ENCODE peak calls at places on chromosome 12, in nine cellular contexts. One of them, this sample, is unnamed.

GRCh38 chr12:13101854-13102375 is 1.6 kb downstream of the GSG1 start:
- DNase-seq in testis: no peak
- DNase-seq in dorsolateral prefrontal cortex: no peak
- DNase-seq in ovary: no peak
- DNase-seq in adrenal gland: no peak
- DNase-seq in osteoblast: peak
- DNase-seq in A549: peak
- DNase-seq in thyroid gland: peak
- DNase-seq in CD8-positive, alpha-beta T cell: peak
- DNase-seq in this sample: peak

GRCh38 chr12:84701966-84702365 is 210.6 kb downstream of the SLC6A15 start:
- DNase-seq in ovary: no peak
- DNase-seq in thyroid gland: no peak
- DNase-seq in osteoblast: no peak
- DNase-seq in adrenal gland: no peak
- DNase-seq in dorsolateral prefrontal cortex: no peak
- DNase-seq in A549: no peak
- DNase-seq in testis: no peak
- DNase-seq in CD8-positive, alpha-beta T cell: no peak
- DNase-seq in this sample: no peak

GRCh38 chr12:6768385-6769002 is 2.3 kb downstream of the PTMS start:
- DNase-seq in thyroid gland: no peak
- DNase-seq in A549: no peak
- DNase-seq in ovary: no peak
- DNase-seq in testis: no peak
- DNase-seq in adrenal gland: no peak
- DNase-seq in osteoblast: peak
- DNase-seq in dorsolateral prefrontal cortex: no peak
- DNase-seq in CD8-positive, alpha-beta T cell: no peak
- DNase-seq in this sample: no peak

GRCh38 chr12:6828671-6829531 is 694 bp downstream of the P3H3 start:
- DNase-seq in testis: peak
- DNase-seq in ovary: peak
- DNase-seq in dorsolateral prefrontal cortex: peak
- DNase-seq in A549: peak
- DNase-seq in thyroid gland: peak
- DNase-seq in adrenal gland: peak
- DNase-seq in CD8-positive, alpha-beta T cell: peak
- DNase-seq in osteoblast: peak
- DNase-seq in this sample: peak

GRCh38 chr12:45615268-45615667 is 114.2 kb upstream of the ARID2 start:
- DNase-seq in thyroid gland: no peak
- DNase-seq in A549: peak
- DNase-seq in testis: no peak
- DNase-seq in adrenal gland: no peak
- DNase-seq in CD8-positive, alpha-beta T cell: no peak
- DNase-seq in ovary: no peak
- DNase-seq in dorsolateral prefrontal cortex: no peak
- DNase-seq in osteoblast: peak
- DNase-seq in this sample: no peak

GRCh38 chr12:63820427-63820826 is 24.1 kb upstream of the SRGAP1 start:
- DNase-seq in osteoblast: no peak
- DNase-seq in thyroid gland: no peak
- DNase-seq in dorsolateral prefrontal cortex: no peak
- DNase-seq in testis: no peak
- DNase-seq in ovary: no peak
- DNase-seq in adrenal gland: no peak
- DNase-seq in CD8-positive, alpha-beta T cell: no peak
- DNase-seq in A549: no peak
- DNase-seq in this sample: no peak

GRCh38 chr12:131096681-131097181 is 143.0 kb downstream of the ADGRD1 start:
- DNase-seq in ovary: peak
- DNase-seq in osteoblast: peak
- DNase-seq in testis: no peak
- DNase-seq in thyroid gland: no peak
- DNase-seq in adrenal gland: peak
- DNase-seq in dorsolateral prefrontal cortex: peak
- DNase-seq in A549: no peak
- DNase-seq in CD8-positive, alpha-beta T cell: no peak
- DNase-seq in this sample: no peak

GRCh38 chr12:117816-118345 is 51.3 kb downstream of the IQSEC3 start:
- DNase-seq in thyroid gland: no peak
- DNase-seq in adrenal gland: no peak
- DNase-seq in ovary: peak
- DNase-seq in osteoblast: no peak
- DNase-seq in dorsolateral prefrontal cortex: no peak
- DNase-seq in A549: no peak
- DNase-seq in testis: no peak
- DNase-seq in CD8-positive, alpha-beta T cell: no peak
- DNase-seq in this sample: no peak

GRCh38 chr12:124863409-124864325 is at the start of gene SCARB1:
- DNase-seq in dorsolateral prefrontal cortex: peak
- DNase-seq in thyroid gland: peak
- DNase-seq in A549: peak
- DNase-seq in adrenal gland: peak
- DNase-seq in osteoblast: peak
- DNase-seq in testis: peak
- DNase-seq in ovary: peak
- DNase-seq in CD8-positive, alpha-beta T cell: peak
- DNase-seq in this sample: peak

GRCh38 chr12:116712458-116713303 is 25.2 kb downstream of the SPRING1 start:
- DNase-seq in dorsolateral prefrontal cortex: no peak
- DNase-seq in A549: no peak
- DNase-seq in testis: no peak
- DNase-seq in adrenal gland: peak
- DNase-seq in thyroid gland: no peak
- DNase-seq in osteoblast: no peak
- DNase-seq in ovary: no peak
- DNase-seq in CD8-positive, alpha-beta T cell: no peak
- DNase-seq in this sample: no peak

GRCh38 chr12:108977360-108977759 is 43.5 kb downstream of the SVOP start:
- DNase-seq in A549: no peak
- DNase-seq in thyroid gland: no peak
- DNase-seq in osteoblast: no peak
- DNase-seq in dorsolateral prefrontal cortex: no peak
- DNase-seq in ovary: no peak
- DNase-seq in adrenal gland: no peak
- DNase-seq in CD8-positive, alpha-beta T cell: no peak
- DNase-seq in testis: no peak
- DNase-seq in this sample: no peak

GRCh38 chr12:111467092-111467861 is 61.6 kb downstream of the SH2B3 start:
- DNase-seq in CD8-positive, alpha-beta T cell: no peak
- DNase-seq in ovary: no peak
- DNase-seq in A549: peak
- DNase-seq in adrenal gland: no peak
- DNase-seq in thyroid gland: no peak
- DNase-seq in osteoblast: no peak
- DNase-seq in dorsolateral prefrontal cortex: no peak
- DNase-seq in testis: no peak
- DNase-seq in this sample: no peak

GRCh38 chr12:48998497-48999353 is 450 bp downstream of the DDN start:
- DNase-seq in thyroid gland: no peak
- DNase-seq in dorsolateral prefrontal cortex: no peak
- DNase-seq in CD8-positive, alpha-beta T cell: no peak
- DNase-seq in testis: no peak
- DNase-seq in ovary: no peak
- DNase-seq in adrenal gland: no peak
- DNase-seq in A549: peak
- DNase-seq in osteoblast: peak
- DNase-seq in this sample: peak

GRCh38 chr12:92363295-92364146 is 217.9 kb upstream of the BTG1 start:
- DNase-seq in A549: no peak
- DNase-seq in osteoblast: no peak
- DNase-seq in testis: peak
- DNase-seq in CD8-positive, alpha-beta T cell: peak
- DNase-seq in dorsolateral prefrontal cortex: no peak
- DNase-seq in thyroid gland: no peak
- DNase-seq in adrenal gland: peak
- DNase-seq in ovary: peak
- DNase-seq in this sample: peak

GRCh38 chr12:43835656-43836454 is at the start of gene TMEM117:
- DNase-seq in adrenal gland: peak
- DNase-seq in dorsolateral prefrontal cortex: peak
- DNase-seq in testis: peak
- DNase-seq in CD8-positive, alpha-beta T cell: peak
- DNase-seq in A549: peak
- DNase-seq in osteoblast: peak
- DNase-seq in thyroid gland: peak
- DNase-seq in ovary: peak
- DNase-seq in this sample: peak

GRCh38 chr12:119179335-119180021 is 747 bp downstream of the HSPB8 start:
- DNase-seq in adrenal gland: peak
- DNase-seq in ovary: no peak
- DNase-seq in testis: peak
- DNase-seq in osteoblast: no peak
- DNase-seq in dorsolateral prefrontal cortex: no peak
- DNase-seq in CD8-positive, alpha-beta T cell: no peak
- DNase-seq in A549: peak
- DNase-seq in thyroid gland: peak
- DNase-seq in this sample: peak

GRCh38 chr12:123120452-123121166 is 30.3 kb downstream of the PITPNM2 start:
- DNase-seq in thyroid gland: no peak
- DNase-seq in adrenal gland: no peak
- DNase-seq in ovary: peak
- DNase-seq in osteoblast: no peak
- DNase-seq in CD8-positive, alpha-beta T cell: peak
- DNase-seq in A549: no peak
- DNase-seq in testis: peak
- DNase-seq in dorsolateral prefrontal cortex: no peak
- DNase-seq in this sample: no peak

GRCh38 chr12:72269491-72269890 is 2.7 kb upstream of the TRHDE start:
- DNase-seq in A549: no peak
- DNase-seq in testis: no peak
- DNase-seq in osteoblast: no peak
- DNase-seq in CD8-positive, alpha-beta T cell: no peak
- DNase-seq in ovary: no peak
- DNase-seq in dorsolateral prefrontal cortex: no peak
- DNase-seq in adrenal gland: no peak
- DNase-seq in thyroid gland: no peak
- DNase-seq in this sample: no peak

GRCh38 chr12:52608161-52608560 is 6.9 kb upstream of the KRT72 start:
- DNase-seq in ovary: no peak
- DNase-seq in osteoblast: no peak
- DNase-seq in dorsolateral prefrontal cortex: no peak
- DNase-seq in A549: no peak
- DNase-seq in adrenal gland: peak
- DNase-seq in thyroid gland: no peak
- DNase-seq in CD8-positive, alpha-beta T cell: no peak
- DNase-seq in testis: no peak
- DNase-seq in this sample: no peak

GRCh38 chr12:14257303-14257733 is 108.2 kb upstream of the ATF7IP start:
- DNase-seq in A549: no peak
- DNase-seq in thyroid gland: no peak
- DNase-seq in dorsolateral prefrontal cortex: peak
- DNase-seq in testis: no peak
- DNase-seq in CD8-positive, alpha-beta T cell: no peak
- DNase-seq in adrenal gland: no peak
- DNase-seq in osteoblast: no peak
- DNase-seq in ovary: peak
- DNase-seq in this sample: no peak
- H3K4me3 ChIP-seq in A549: no peak
- H3K4me3 ChIP-seq in thyroid gland: no peak
- H3K4me3 ChIP-seq in dorsolateral prefrontal cortex: peak
- H3K4me3 ChIP-seq in testis: no peak
- H3K4me3 ChIP-seq in CD8-positive, alpha-beta T cell: peak
- H3K4me3 ChIP-seq in adrenal gland: no peak
- H3K4me3 ChIP-seq in osteoblast: peak
- H3K4me3 ChIP-seq in ovary: peak
- H3K4me3 ChIP-seq in this sample: no peak

DNA sequence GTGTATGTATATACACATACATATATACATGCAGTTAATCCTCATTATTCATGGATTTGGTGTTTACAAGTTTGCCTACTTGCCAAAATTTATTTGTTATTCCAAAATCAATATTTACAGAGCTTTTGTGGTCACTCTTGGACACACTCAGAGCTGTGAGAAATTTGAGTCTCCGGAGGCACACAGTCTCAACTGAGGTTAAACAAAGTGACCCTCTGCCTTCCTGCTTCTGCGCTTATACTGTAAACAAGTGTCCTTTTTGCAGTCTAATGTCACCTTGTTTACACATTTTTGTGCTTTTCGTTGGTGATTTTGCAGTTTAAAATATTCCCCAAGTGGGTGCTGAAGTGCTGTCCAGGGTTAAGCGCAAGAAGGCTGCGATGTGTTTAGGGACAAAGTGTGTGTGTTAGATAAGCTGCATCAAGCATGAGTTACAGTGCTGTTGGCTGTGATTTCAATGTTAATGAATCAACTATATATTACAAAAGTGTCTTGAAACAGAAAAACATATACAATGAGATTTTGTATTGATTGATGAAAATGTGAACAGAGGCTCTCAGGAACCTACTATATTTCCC is 13.1 kb upstream of the LTA4H start:
- DNase-seq in A549: peak
- DNase-seq in testis: no peak
- DNase-seq in ovary: no peak
- DNase-seq in osteoblast: no peak
- DNase-seq in thyroid gland: no peak
- DNase-seq in adrenal gland: no peak
- DNase-seq in CD8-positive, alpha-beta T cell: no peak
- DNase-seq in dorsolateral prefrontal cortex: no peak
- DNase-seq in this sample: no peak
- H3K27ac ChIP-seq in A549: peak
- H3K27ac ChIP-seq in testis: no peak
- H3K27ac ChIP-seq in ovary: no peak
- H3K27ac ChIP-seq in osteoblast: no peak
- H3K27ac ChIP-seq in thyroid gland: no peak
- H3K27ac ChIP-seq in adrenal gland: no peak
- H3K27ac ChIP-seq in CD8-positive, alpha-beta T cell: no peak
- H3K27ac ChIP-seq in dorsolateral prefrontal cortex: no peak
- H3K27ac ChIP-seq in this sample: peak

GRCh38 chr12:122072031-122072970 is 6.3 kb upstream of the MLXIP start:
- DNase-seq in testis: peak
- DNase-seq in dorsolateral prefrontal cortex: no peak
- DNase-seq in osteoblast: peak
- DNase-seq in adrenal gland: peak
- DNase-seq in CD8-positive, alpha-beta T cell: no peak
- DNase-seq in A549: peak
- DNase-seq in ovary: peak
- DNase-seq in thyroid gland: peak
- DNase-seq in this sample: peak
- TF ChIP-seq CTCF in testis: no peak
- TF ChIP-seq CTCF in dorsolateral prefrontal cortex: no peak
- TF ChIP-seq CTCF in osteoblast: no peak
- TF ChIP-seq CTCF in adrenal gland: no peak
- TF ChIP-seq CTCF in CD8-positive, alpha-beta T cell: no peak
- TF ChIP-seq CTCF in A549: no peak
- TF ChIP-seq CTCF in ovary: no peak
- TF ChIP-seq CTCF in thyroid gland: peak
- TF ChIP-seq CTCF in this sample: no peak

DNA sequence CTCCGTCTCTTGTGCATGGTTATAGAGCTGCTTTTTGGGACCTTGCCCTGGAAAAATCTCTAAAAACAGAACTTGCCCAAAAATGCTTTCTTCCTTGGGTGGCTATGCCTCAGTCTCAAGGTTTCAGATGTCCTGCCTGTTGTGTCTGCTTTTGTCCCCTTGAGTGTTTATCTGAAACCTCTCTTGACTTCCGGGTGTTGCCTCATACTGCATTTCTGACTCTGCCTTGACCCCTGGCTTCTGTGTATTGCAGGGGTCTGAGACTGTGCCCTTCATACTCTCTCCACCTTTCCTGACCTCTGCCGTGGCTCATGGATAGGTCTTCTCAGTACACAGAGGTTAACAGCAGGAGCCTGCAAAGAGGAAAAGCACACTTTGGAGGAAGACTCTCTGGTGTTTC is 124.8 kb upstream of the NTF3 start:
- DNase-seq in dorsolateral prefrontal cortex: no peak
- DNase-seq in adrenal gland: no peak
- DNase-seq in osteoblast: no peak
- DNase-seq in A549: no peak
- DNase-seq in testis: no peak
- DNase-seq in ovary: no peak
- DNase-seq in CD8-positive, alpha-beta T cell: no peak
- DNase-seq in thyroid gland: no peak
- DNase-seq in this sample: no peak
- H3K4me3 ChIP-seq in dorsolateral prefrontal cortex: no peak
- H3K4me3 ChIP-seq in adrenal gland: no peak
- H3K4me3 ChIP-seq in osteoblast: no peak
- H3K4me3 ChIP-seq in A549: no peak
- H3K4me3 ChIP-seq in testis: no peak
- H3K4me3 ChIP-seq in ovary: no peak
- H3K4me3 ChIP-seq in CD8-positive, alpha-beta T cell: no peak
- H3K4me3 ChIP-seq in thyroid gland: no peak
- H3K4me3 ChIP-seq in this sample: no peak